ENCODE peak calls at places on chromosomes 4 and X, in four cellular contexts. X, H, V and R are unnamed samples.

GRCh38 chrX:103175944-103176753 is 38.8 kb upstream of the BEX4 start:
- DNase-seq in X (peak; percentile 26), H (peak; percentile 83), V (peak; percentile 30), R (peak; percentile 25)

GRCh38 chr4:1603413-1604135 is 80.5 kb downstream of the FAM53A start:
- DNase-seq in X (no peak), H (no peak), V (no peak), R (no peak)

GRCh38 chr4:1192493-1193205 is 20.3 kb upstream of the SPON2 start:
- DNase-seq in X (peak; percentile 43), H (no peak), V (peak; percentile 9), R (no peak)

GRCh38 chr4:88144866-88145300 is 13.6 kb downstream of the ABCG2 start:
- DNase-seq in X (no peak), H (no peak), V (no peak), R (no peak)

GRCh38 chrX:132443196-132443595 is 45.6 kb downstream of the MBNL3 start:
- DNase-seq in X (no peak), H (no peak), V (no peak), R (no peak)

GRCh38 chrX:53049127-53049517 is 533 bp downstream of the GPR173 start:
- DNase-seq in X (peak; percentile 31), H (peak; percentile 20), V (no peak), R (no peak)

GRCh38 chr4:161287678-161288352 is 876.0 kb downstream of the FSTL5 start:
- DNase-seq in X (no peak), H (no peak), V (no peak), R (no peak)

GRCh38 chrX:22024577-22024976 is 7.5 kb upstream of the PHEX start:
- DNase-seq in X (no peak), H (no peak), V (no peak), R (no peak)

GRCh38 chr4:13240066-13240465 is 244.1 kb downstream of the RAB28 start:
- DNase-seq in X (no peak), H (no peak), V (no peak), R (no peak)

GRCh38 chr4:82123934-82124333 is 249.9 kb downstream of the HNRNPD start:
- DNase-seq in X (no peak), H (no peak), V (peak; percentile 32), R (no peak)
- H3K4me1 ChIP-seq in X (no peaks in the 10 kb centered on the region), H (no peaks in the 10 kb centered on the region), V (no peaks in the 10 kb centered on the region), R (no peaks in the 10 kb centered on the region)

GRCh38 chr4:2852481-2852881 is 8.8 kb downstream of the ADD1 start:
- DNase-seq in X (no peak), H (no peak), V (no peak), R (no peak)
- H3K4me1 ChIP-seq in X (peaks cover 24% of the 10 kb centered on the region), H (peaks cover 5% of the 10 kb centered on the region), V (peaks cover 60% of the 10 kb centered on the region), R (peaks cover 23% of the 10 kb centered on the region)

GRCh38 chrX:1392376-1393130 is 640 bp upstream of the SLC25A6 start:
- DNase-seq in X (no peak), H (peak; percentile 88), V (no peak), R (no peak)

GRCh38 chrX:1391370-1391706 is 575 bp downstream of the SLC25A6 start:
- DNase-seq in X (peak; percentile 94), H (no peak), V (no peak), R (no peak)

GRCh38 chrX:1389993-1390285 is 2.0 kb downstream of the SLC25A6 start:
- DNase-seq in X (no peak), H (no peak), V (no peak), R (no peak)

GRCh38 chrX:1390621-1391369 is 1.1 kb downstream of the SLC25A6 start:
- DNase-seq in X (no peak), H (no peak), V (no peak), R (no peak)

GRCh38 chrX:1391707-1392375 is at the start of gene SLC25A6:
- DNase-seq in X (peak; percentile 99), H (peak; percentile 99), V (peak; percentile 99), R (peak; percentile 98)
- H3K4me1 ChIP-seq in X (peaks cover 16% of the 10 kb centered on the region), H (peaks cover 7% of the 10 kb centered on the region), V (peaks cover 44% of the 10 kb centered on the region), R (peaks cover 24% of the 10 kb centered on the region)

DNA sequence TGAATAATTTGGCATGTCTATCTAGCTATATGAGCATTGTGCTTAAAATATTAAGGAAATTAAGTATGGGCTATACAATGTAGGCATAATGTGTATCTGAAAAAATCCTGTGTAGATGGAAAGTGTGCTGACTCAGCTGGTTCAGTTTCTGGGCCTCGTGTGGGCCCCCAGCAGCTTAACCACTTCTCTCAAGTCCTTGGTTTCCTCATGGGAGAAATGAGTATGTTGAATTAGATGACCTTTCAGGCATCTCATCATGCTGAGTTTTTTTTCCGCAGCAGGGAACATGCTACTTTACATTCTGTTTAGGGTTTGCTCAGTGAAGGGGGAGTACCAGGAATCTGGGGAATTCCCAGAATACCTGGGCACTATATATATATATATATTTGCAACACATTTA is 30.5 kb downstream of the RHOH start:
- DNase-seq in X (no peak), H (no peak), V (no peak), R (no peak)
- H3K4me1 ChIP-seq in X (no peaks in the 10 kb centered on the region), H (no peaks in the 10 kb centered on the region), V (peaks cover 96% of the 10 kb centered on the region), R (peaks cover 70% of the 10 kb centered on the region)

GRCh38 chr4:74111990-74112389 is 13.0 kb upstream of the CXCL2 start:
- DNase-seq in X (no peak), H (no peak), V (no peak), R (no peak)
- H3K4me1 ChIP-seq in X (no peaks in the 10 kb centered on the region), H (no peaks in the 10 kb centered on the region), V (no peaks in the 10 kb centered on the region), R (no peaks in the 10 kb centered on the region)

DNA sequence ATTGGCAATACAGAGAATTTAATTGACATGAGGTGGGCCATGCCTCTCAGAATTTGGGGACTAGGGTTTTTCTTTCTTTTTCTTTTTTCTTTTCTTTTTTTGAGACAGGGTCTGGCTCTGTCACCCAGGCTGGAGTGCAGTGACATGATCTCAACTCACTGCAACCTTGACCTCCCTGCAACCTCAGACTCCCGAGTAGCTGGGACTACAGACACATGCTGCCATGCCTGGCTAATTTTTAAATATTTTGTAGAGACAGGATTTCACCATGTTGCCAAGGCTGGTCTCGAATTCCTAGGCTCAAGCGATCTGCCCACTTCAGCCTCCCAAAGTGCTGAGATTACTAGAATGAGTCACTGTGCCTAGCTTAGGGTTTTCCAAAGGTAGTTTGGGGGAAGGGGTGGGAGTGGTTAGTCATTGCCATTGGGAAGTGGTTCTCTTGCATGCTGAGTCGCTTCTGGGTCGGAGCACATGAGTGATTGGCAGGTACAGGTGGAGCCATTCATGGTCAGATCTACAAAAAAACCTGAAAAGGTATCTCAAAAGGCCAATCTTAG is 54.5 kb downstream of the MID2 start:
- DNase-seq in X (no peak), H (no peak), V (no peak), R (no peak)
- H3K4me1 ChIP-seq in X (no peaks in the 10 kb centered on the region), H (no peaks in the 10 kb centered on the region), V (no peaks in the 10 kb centered on the region), R (no peaks in the 10 kb centered on the region)

DNA sequence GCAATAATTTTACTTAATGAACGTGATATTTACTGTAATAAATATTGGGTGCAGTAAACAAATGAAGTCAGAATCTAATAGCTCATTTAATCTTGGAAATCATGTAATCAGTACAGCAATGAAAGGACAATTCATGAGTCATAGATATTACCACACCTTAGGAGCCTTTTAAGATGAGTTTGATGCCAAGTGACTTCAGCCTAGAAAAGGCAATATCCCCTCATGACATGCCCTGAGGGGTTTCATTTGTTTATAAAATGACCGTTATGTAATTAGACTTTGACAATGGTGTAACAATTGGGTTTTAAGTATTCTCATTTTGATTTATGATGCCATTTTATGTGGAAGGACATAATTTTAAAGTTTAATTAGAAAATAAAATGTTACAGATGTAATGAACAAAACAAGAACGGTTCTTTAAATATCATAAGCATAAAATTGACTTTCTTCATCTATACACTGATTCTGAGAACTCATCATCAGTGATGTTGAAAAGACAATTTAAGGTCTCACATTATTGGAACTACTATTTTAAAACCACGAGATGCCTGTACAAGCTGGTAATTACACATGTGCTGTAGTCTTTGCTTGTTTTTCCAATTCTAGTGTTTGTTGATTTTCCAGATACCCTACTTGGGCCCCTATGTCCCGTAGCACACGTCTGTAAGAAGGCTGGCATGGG is 5.0 kb downstream of the FGF2 start:
- DNase-seq in X (no peak), H (no peak), V (no peak), R (no peak)
- H3K4me1 ChIP-seq in X (peaks cover 8% of the 10 kb centered on the region), H (peaks cover 29% of the 10 kb centered on the region), V (peaks cover 10% of the 10 kb centered on the region), R (peaks cover 10% of the 10 kb centered on the region)

GRCh38 chr4:113695328-113696169 is 66.0 kb downstream of the CAMK2D start:
- DNase-seq in X (no peak), H (no peak), V (no peak), R (no peak)
- H3K4me1 ChIP-seq in X (no peaks in the 10 kb centered on the region), H (peaks cover 23% of the 10 kb centered on the region), V (peaks cover 10% of the 10 kb centered on the region), R (peaks cover 5% of the 10 kb centered on the region)

DNA sequence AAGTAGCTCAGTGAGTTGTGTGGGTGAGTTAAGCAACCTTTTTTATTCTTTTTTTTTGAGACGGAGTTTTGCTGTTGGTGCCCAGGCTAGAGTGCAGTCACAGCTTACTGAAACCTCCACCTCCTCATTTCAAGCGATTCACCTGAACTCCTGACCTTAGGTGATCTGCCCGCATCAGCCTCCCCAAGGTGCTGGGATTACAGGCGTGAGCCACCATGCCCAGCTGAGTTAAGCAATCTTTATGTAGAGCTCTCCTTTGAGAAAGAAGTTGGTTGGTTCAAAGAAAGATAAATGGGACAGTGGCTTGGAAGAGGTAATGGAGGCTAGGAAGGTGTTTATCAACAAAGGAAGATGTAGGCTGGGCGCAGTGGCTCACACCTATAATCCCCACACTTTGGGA is 3.2 kb downstream of the MSMO1 start:
- DNase-seq in X (no peak), H (no peak), V (no peak), R (no peak)
- H3K4me1 ChIP-seq in X (peaks cover 12% of the 10 kb centered on the region), H (peaks cover 38% of the 10 kb centered on the region), V (peaks cover 21% of the 10 kb centered on the region), R (peaks cover 8% of the 10 kb centered on the region)

GRCh38 chrX:77162777-77163176 is 284.4 kb upstream of the FGF16 start:
- DNase-seq in X (no peak), H (no peak), V (no peak), R (no peak)
- H3K4me1 ChIP-seq in X (no peaks in the 10 kb centered on the region), H (peaks cover 7% of the 10 kb centered on the region), V (no peaks in the 10 kb centered on the region), R (no peaks in the 10 kb centered on the region)